ENCODE peak calls at places on chromosomes 3 and 15, in six cellular contexts. G, L, H, Z, R and Q are unnamed samples.

GRCh38 chr15:90305932-90306331 is 40.5 kb downstream of the NGRN start:
- DNase-seq in G (no peak), L (no peak), H (no peak), Z (no peak), R (no peak), Q (no peak)

GRCh38 chr15:60396964-60397771 is 618 bp downstream of the ANXA2 start:
- DNase-seq in G (peak), L (peak), H (peak), Z (no peak), R (peak), Q (peak)

GRCh38 chr15:78282324-78282723 is 17.1 kb downstream of the SKIC8 start:
- DNase-seq in G (no peak), L (no peak), H (no peak), Z (no peak), R (no peak), Q (no peak)

GRCh38 chr3:32076566-32076965 is 29.9 kb upstream of the GPD1L start:
- DNase-seq in G (peak), L (no peak), H (peak), Z (peak), R (no peak), Q (no peak)

GRCh38 chr3:125322166-125322565 is 53.0 kb downstream of the ZNF148 start:
- DNase-seq in G (peak), L (no peak), H (peak), Z (peak), R (no peak), Q (no peak)

GRCh38 chr15:78811124-78811824 is at the start of gene ADAMTS7:
- DNase-seq in G (peak), L (peak), H (peak), Z (peak), R (peak), Q (peak)

GRCh38 chr15:73386238-73386637 is 17.5 kb upstream of the HCN4 start:
- DNase-seq in G (no peak), L (no peak), H (no peak), Z (no peak), R (no peak), Q (peak)

GRCh38 chr15:35723120-35723707 is 177.2 kb upstream of the DPH6 start:
- DNase-seq in G (no peak), L (no peak), H (no peak), Z (no peak), R (no peak), Q (no peak)

GRCh38 chr3:38140326-38141172 is 2.1 kb downstream of the MYD88 start:
- DNase-seq in G (no peak), L (no peak), H (no peak), Z (no peak), R (peak), Q (peak)

GRCh38 chr3:141457624-141458236 is 29.1 kb upstream of the RASA2 start:
- DNase-seq in G (no peak), L (no peak), H (peak), Z (no peak), R (no peak), Q (no peak)

GRCh38 chr3:172624999-172625398 is 85.9 kb downstream of the NCEH1 start:
- DNase-seq in G (no peak), L (no peak), H (no peak), Z (no peak), R (no peak), Q (no peak)

GRCh38 chr3:179794355-179794754 is 141.5 kb downstream of the USP13 start:
- DNase-seq in G (no peak), L (no peak), H (no peak), Z (no peak), R (no peak), Q (no peak)

GRCh38 chr3:125190781-125191180 is 21.8 kb downstream of the SLC12A8 start:
- DNase-seq in G (no peak), L (no peak), H (no peak), Z (no peak), R (no peak), Q (no peak)

GRCh38 chr15:29668120-29668602 is 154.1 kb downstream of the TJP1 start:
- DNase-seq in G (peak), L (peak), H (peak), Z (no peak), R (peak), Q (peak)

GRCh38 chr3:117846238-117846637 is 1136.7 kb downstream of the TUSC7 start:
- DNase-seq in G (no peak), L (no peak), H (no peak), Z (no peak), R (no peak), Q (no peak)

GRCh38 chr3:29181872-29182271 is 99.0 kb upstream of the RBMS3 start:
- DNase-seq in G (no peak), L (no peak), H (no peak), Z (no peak), R (no peak), Q (no peak)

GRCh38 chr3:150286390-150287147 is 121.5 kb upstream of the TSC22D2 start:
- DNase-seq in G (peak), L (no peak), H (peak), Z (no peak), R (no peak), Q (no peak)

DNA sequence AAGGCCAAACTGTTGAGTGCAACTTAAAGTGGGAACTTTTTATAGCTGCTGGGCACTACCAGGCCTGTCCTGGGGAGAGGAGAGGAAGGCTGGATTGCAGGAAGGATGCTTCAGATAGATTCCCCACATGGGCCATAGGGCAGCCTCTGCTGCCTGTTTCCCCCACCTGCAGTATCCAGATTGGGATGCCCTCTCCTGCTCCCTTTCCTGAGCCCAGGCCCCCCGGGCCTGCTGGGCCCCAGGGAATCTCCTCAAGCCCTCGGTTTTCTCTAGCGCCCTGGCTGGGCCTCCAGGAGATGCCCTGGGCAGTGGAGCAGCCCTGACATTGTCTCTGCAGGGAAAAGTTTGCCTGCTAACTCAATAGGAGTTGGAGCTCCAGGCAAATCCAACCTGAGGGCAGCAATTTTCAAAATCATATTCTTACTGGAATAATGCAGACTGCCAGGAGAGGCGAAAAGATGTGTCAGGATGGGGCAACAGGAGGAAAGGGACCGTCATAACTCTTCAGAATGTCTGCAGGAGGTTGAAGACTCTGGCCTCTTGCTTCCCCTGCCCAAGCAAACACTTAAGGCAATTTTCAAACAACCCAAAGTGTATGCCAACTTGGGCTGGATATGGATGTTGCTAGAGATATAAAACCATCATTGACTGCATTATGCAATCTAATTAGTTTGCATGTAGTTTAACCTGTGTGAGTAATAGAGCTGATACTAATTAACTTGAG is 4.4 kb downstream of the NR2F2 start:
- DNase-seq in G (no peak), L (no peak), H (peak), Z (no peak), R (no peak), Q (no peak)
- H3K4me3 ChIP-seq in G (peak), L (peak), H (peak), Z (peak), R (peak), Q (peak)

GRCh38 chr15:85588657-85589056 is 206.1 kb downstream of the KLHL25 start:
- DNase-seq in G (peak), L (no peak), H (peak), Z (no peak), R (no peak), Q (no peak)
- H3K4me3 ChIP-seq in G (no peak), L (no peak), H (peak), Z (no peak), R (no peak), Q (no peak)

GRCh38 chr15:92656089-92656488 is 514 bp upstream of the FAM174B start:
- DNase-seq in G (no peak), L (no peak), H (no peak), Z (no peak), R (no peak), Q (no peak)

GRCh38 chr15:92653836-92654524 is 1.6 kb downstream of the FAM174B start:
- DNase-seq in G (no peak), L (peak), H (no peak), Z (peak), R (peak), Q (no peak)

GRCh38 chr15:92655178-92655995 is at the start of gene FAM174B:
- DNase-seq in G (peak), L (peak), H (peak), Z (no peak), R (peak), Q (peak)

GRCh38 chr15:92653366-92653765 is 2.2 kb downstream of the FAM174B start:
- DNase-seq in G (no peak), L (no peak), H (no peak), Z (no peak), R (no peak), Q (no peak)

GRCh38 chr15:92654662-92655061 is 913 bp downstream of the FAM174B start:
- DNase-seq in G (no peak), L (no peak), H (no peak), Z (no peak), R (no peak), Q (no peak)
- H3K4me3 ChIP-seq in G (no peak), L (peak), H (peak), Z (peak), R (peak), Q (peak)

GRCh38 chr15:98933376-98933775 is 74.2 kb downstream of the PGPEP1L start:
- DNase-seq in G (no peak), L (no peak), H (no peak), Z (no peak), R (no peak), Q (no peak)
- H3K4me3 ChIP-seq in G (no peak), L (no peak), H (no peak), Z (no peak), R (no peak), Q (no peak)

GRCh38 chr3:100400782-100401673 is at the start of the genes LNP1 and TOMM70:
- DNase-seq in G (peak), L (peak), H (peak), Z (peak), R (peak), Q (peak)

GRCh38 chr3:100402150-100402706 is 889 bp downstream of the LNP1 start:
- DNase-seq in G (peak), L (no peak), H (peak), Z (no peak), R (no peak), Q (no peak)

GRCh38 chr3:100401674-100402036 is 316 bp downstream of the LNP1 start:
- DNase-seq in G (peak), L (peak), H (peak), Z (no peak), R (no peak), Q (peak)

GRCh38 chr3:100407164-100407563 is 5.8 kb downstream of the LNP1 start:
- DNase-seq in G (no peak), L (no peak), H (no peak), Z (no peak), R (no peak), Q (no peak)

GRCh38 chr3:100403956-100404548 is 2.7 kb downstream of the LNP1 start:
- DNase-seq in G (no peak), L (no peak), H (no peak), Z (no peak), R (no peak), Q (no peak)
- H3K4me3 ChIP-seq in G (peak), L (no peak), H (peak), Z (peak), R (no peak), Q (no peak)